ENCODE peak calls at places on chromosomes 2 and 18, in nine cellular contexts. G is anterior cingulate cortex; B is left lung; O is stimulated activated CD8-positive, alpha-beta memory T cell treated with anti-CD3 and anti-CD28 coated beads, Interleukin-15, amount 100 ng/mL, for 4 hours; S is progenitor cell of endocrine pancreas; A is activated gamma-delta T cell treated with anti-CD3 and anti-CD28 coated beads, Interleukin-2, amount 50 U/mL, for 16 hours; J is NCI-H1105; F is tibial artery; U is EL. M is an unnamed sample.

GRCh38 chr2:200625958-200626363 is 40.1 kb downstream of the AOX1 start:
- DNase-seq in G (no peak), B (no peak), O (no peak), S (no peak), A (no peak), J (no peak), F (no peak), U (peak), M (peak)

GRCh38 chr2:206863721-206864120 is 75.6 kb upstream of the CPO start:
- DNase-seq in G (no peak), B (no peak), O (no peak), S (no peak), A (no peak), J (no peak), F (no peak), U (no peak), M (peak)

GRCh38 chr2:10932345-10933151 is 20.8 kb downstream of the KCNF1 start:
- DNase-seq in G (no peak), B (no peak), O (no peak), S (no peak), A (no peak), J (no peak), F (no peak), U (no peak), M (no peak)

GRCh38 chr18:27223570-27224340 is 38.6 kb upstream of the CHST9 start:
- DNase-seq in G (no peak), B (no peak), O (no peak), S (no peak), A (no peak), J (no peak), F (no peak), U (no peak), M (no peak)

GRCh38 chr2:9252002-9252357 is 45.4 kb downstream of the ASAP2 start:
- DNase-seq in G (no peak), B (no peak), O (no peak), S (no peak), A (no peak), J (no peak), F (no peak), U (no peak), M (no peak)

GRCh38 chr2:10103179-10103578 is 19.4 kb upstream of the RRM2 start:
- DNase-seq in G (no peak), B (no peak), O (no peak), S (no peak), A (no peak), J (no peak), F (no peak), U (no peak), M (no peak)

GRCh38 chr2:236177604-236177966 is 9.4 kb upstream of the GBX2 start:
- DNase-seq in G (no peak), B (no peak), O (no peak), S (no peak), A (no peak), J (peak), F (no peak), U (peak), M (peak)

GRCh38 chr2:10977636-10978035 is 65.9 kb downstream of the KCNF1 start:
- DNase-seq in G (no peak), B (no peak), O (no peak), S (no peak), A (no peak), J (no peak), F (no peak), U (no peak), M (no peak)